ENCODE peak calls at places on chromosome 22, in five cellular contexts. M is GDM1, Z is NCI-H510A treated with DMSO at 0.1 percent for 48 hours, P is substantia nigra, L is heart left ventricle. Y is an unnamed sample.
A peak's percentile ranks its signal among the peaks of the same experiment; 100 is the strongest.

GRCh38 chr22:26671317-26672059 is 14.1 kb downstream of the MIAT start:
- DNase-seq in L (no peak), M (no peak), Z (no peak), P (no peak), Y (no peak)

GRCh38 chr22:20442485-20443284 is 5.1 kb upstream of the SCARF2 start:
- DNase-seq in M (no peak), L (no peak), P (no peak), Z (no peak), Y (no peak)

GRCh38 chr22:19576460-19577421 is 52.5 kb upstream of the CLDN5 start:
- DNase-seq in M (peak; percentile 77), L (peak; percentile 70), P (no peak), Z (peak; percentile 12), Y (peak; percentile 54)

GRCh38 chr22:26588749-26589366 is 1.1 kb downstream of the TPST2 start:
- DNase-seq in L (no peak), Z (no peak), M (no peak), P (no peak), Y (no peak)

GRCh38 chr22:47619631-47620030 is 857.2 kb downstream of the TBC1D22A start:
- DNase-seq in P (no peak), L (no peak), M (no peak), Z (no peak), Y (no peak)

GRCh38 chr22:32206774-32207758 is 2.2 kb upstream of the RFPL2 start:
- DNase-seq in Z (peak; percentile 24), M (no peak), L (no peak), P (no peak), Y (peak; percentile 32)

GRCh38 chr22:17773606-17774205 is 563 bp downstream of the BID start:
- DNase-seq in M (no peak), Z (peak; percentile 28), P (no peak), L (no peak), Y (peak; percentile 93)

GRCh38 chr22:38982008-38982927 is at the start of gene APOBEC3B:
- DNase-seq in M (no peak), L (peak; percentile 90), P (no peak), Z (peak; percentile 46), Y (no peak)

GRCh38 chr22:23151827-23152226 is 6.5 kb downstream of the RAB36 start:
- DNase-seq in Z (no peak), L (no peak), M (no peak), P (no peak), Y (no peak)

GRCh38 chr22:36546932-36547331 is 18.0 kb upstream of the EIF3D start:
- DNase-seq in P (no peak), Z (no peak), L (no peak), M (no peak), Y (no peak)

GRCh38 chr22:37145415-37146385 is 4.0 kb downstream of the IL2RB start:
- DNase-seq in M (no peak), P (no peak), L (peak; percentile 26), Z (no peak), Y (no peak)

GRCh38 chr22:32619614-32620426 is 145.2 kb downstream of the FBXO7 start:
- DNase-seq in Z (no peak), L (peak; percentile 86), M (no peak), P (no peak), Y (no peak)

GRCh38 chr22:29994027-29994715 is 86.1 kb upstream of the HORMAD2 start:
- DNase-seq in Z (peak; percentile 12), M (no peak), P (no peak), L (no peak), Y (peak; percentile 14)

GRCh38 chr22:20843501-20843900 is 15.1 kb downstream of the PI4KA start:
- DNase-seq in Z (peak; percentile 47), M (no peak), L (no peak), P (no peak), Y (no peak)

GRCh38 chr22:30362632-30363281 is 6.0 kb downstream of the CCDC157 start:
- DNase-seq in M (no peak), Z (no peak), L (no peak), P (no peak), Y (no peak)

GRCh38 chr22:50620861-50621490 is 7.0 kb downstream of the ARSA start:
- DNase-seq in M (no peak), L (no peak), P (no peak), Z (no peak), Y (no peak)

GRCh38 chr22:48450188-48450825 is 1377.4 kb downstream of the BRD1 start:
- DNase-seq in M (no peak), P (no peak), L (no peak), Z (no peak), Y (no peak)

GRCh38 chr22:48944756-48945620 is 882.7 kb downstream of the BRD1 start:
- DNase-seq in L (no peak), Z (no peak), M (no peak), P (no peak), Y (no peak)

GRCh38 chr22:46318576-46318975 is 16.9 kb upstream of the TRMU start:
- DNase-seq in L (no peak), P (no peak), Z (no peak), M (no peak), Y (no peak)

GRCh38 chr22:48901324-48901723 is 926.3 kb downstream of the BRD1 start:
- DNase-seq in M (no peak), P (no peak), Z (no peak), L (no peak), Y (no peak)

GRCh38 chr22:20422965-20423635 is 14.5 kb downstream of the SCARF2 start:
- DNase-seq in M (no peak), L (peak; percentile 83), P (peak; percentile 14), Z (no peak), Y (peak; percentile 88)

GRCh38 chr22:19795617-19796008 is 35.0 kb downstream of the TBX1 start:
- DNase-seq in M (no peak), L (no peak), P (no peak), Z (no peak), Y (no peak)

GRCh38 chr22:20170170-20170569 is 19.3 kb upstream of the CCDC188 start:
- DNase-seq in Z (no peak), L (no peak), M (no peak), P (no peak), Y (no peak)

GRCh38 chr22:26573026-26573662 is 16.8 kb downstream of the TPST2 start:
- DNase-seq in Z (no peak), L (peak; percentile 64), M (peak; percentile 77), P (no peak), Y (no peak)

GRCh38 chr22:19519041-19519926 is 4.9 kb downstream of the CLDN5 start:
- DNase-seq in L (no peak), Z (no peak), P (no peak), M (no peak), Y (no peak)

GRCh38 chr22:50218996-50219727 is 18.4 kb downstream of the SELENOO start:
- DNase-seq in L (peak; percentile 91), M (no peak), P (no peak), Z (no peak), Y (peak; percentile 87)

GRCh38 chr22:45709866-45710265 is 38.2 kb downstream of the ATXN10 start:
- DNase-seq in M (no peak), L (no peak), P (no peak), Z (no peak), Y (no peak)

GRCh38 chr22:39276461-39277134 is 31.8 kb upstream of the PDGFB start:
- DNase-seq in Z (no peak), M (no peak), P (no peak), L (no peak), Y (no peak)

GRCh38 chr22:31488988-31489617 is 539 bp downstream of the EIF4ENIF1 start:
- DNase-seq in Z (no peak), P (no peak), M (peak; percentile 4), L (peak; percentile 53), Y (peak; percentile 84)

GRCh38 chr22:40107244-40107643 is 70.5 kb upstream of the TNRC6B start:
- DNase-seq in P (no peak), M (no peak), Z (no peak), L (no peak), Y (no peak)

GRCh38 chr22:42368379-42369249 is 63.6 kb downstream of the NFAM1 start:
- DNase-seq in M (no peak), P (no peak), L (no peak), Z (peak; percentile 38), Y (no peak)

GRCh38 chr22:49271831-49272230 is 555.8 kb downstream of the BRD1 start:
- DNase-seq in Z (no peak), P (no peak), M (no peak), L (no peak), Y (no peak)

GRCh38 chr22:17501679-17502285 is 61.5 kb upstream of the SLC25A18 start:
- DNase-seq in L (no peak), M (peak; percentile 22), Z (peak; percentile 71), P (no peak), Y (peak; percentile 69)

Y was measured in SK-N-SH.